ENCODE peak calls at places on chromosomes 7 and 10, in five cellular contexts. S is activated CD8-positive, alpha-beta T cell treated with anti-CD3 and anti-CD28 coated beads for 36 hours; K is fibroblast of lung; V is colonic mucosa; O is endothelial cell. U is an unnamed sample.
A peak's percentile ranks its signal among the peaks of the same experiment; 100 is the strongest.

GRCh38 chr7:12685550-12685949 is 1.9 kb upstream of the ARL4A start:
- DNase-seq in S (peak; percentile 43), O (peak; percentile 54), K (peak; percentile 53), V (peak; percentile 38), U (no peak)

GRCh38 chr10:132762267-132762666 is 23.7 kb downstream of the NKX6-2 start:
- DNase-seq in S (peak; percentile 25), V (no peak), O (no peak), K (no peak), U (no peak)

GRCh38 chr10:130025326-130025725 is 61.3 kb upstream of the EBF3 start:
- DNase-seq in K (no peak), S (no peak), V (no peak), O (no peak), U (no peak)

GRCh38 chr10:100339236-100339635 is 7.8 kb upstream of the SCD start:
- DNase-seq in S (no peak), O (no peak), K (no peak), V (no peak), U (no peak)

GRCh38 chr10:71486465-71487114 is 89.9 kb downstream of the CDH23 start:
- DNase-seq in O (peak; percentile 85), K (peak; percentile 24), S (peak; percentile 77), V (peak; percentile 75), U (no peak)

GRCh38 chr10:9051328-9051974 is 997.0 kb downstream of the GATA3 start:
- DNase-seq in O (no peak), K (no peak), V (no peak), S (no peak), U (no peak)

GRCh38 chr7:134966691-134967090 is 19.6 kb upstream of the AGBL3 start:
- DNase-seq in O (no peak), K (no peak), V (no peak), S (no peak), U (no peak)

GRCh38 chr7:295155-296154 is 5.5 kb downstream of the FOXL3 start:
- DNase-seq in S (no peak), V (no peak), K (no peak), O (no peak), U (no peak)

GRCh38 chr7:81280531-81280930 is 361.7 kb upstream of the SEMA3C start:
- DNase-seq in S (no peak), O (no peak), V (no peak), K (no peak), U (no peak)

GRCh38 chr7:33485746-33486491 is 356.6 kb downstream of the BBS9 start:
- DNase-seq in S (no peak), K (no peak), O (no peak), V (no peak), U (no peak)

GRCh38 chr7:94391716-94392390 is 2.8 kb upstream of the COL1A2 start:
- DNase-seq in V (no peak), K (peak; percentile 81), O (no peak), S (peak; percentile 37), U (no peak)

GRCh38 chr7:66033471-66034385 is 41.9 kb upstream of the ASL start:
- DNase-seq in K (peak; percentile 19), S (peak; percentile 25), O (no peak), V (no peak), U (no peak)

GRCh38 chr7:34313289-34313688 is 344.7 kb upstream of the NPSR1 start:
- DNase-seq in S (no peak), K (no peak), O (no peak), V (no peak), U (no peak)

GRCh38 chr7:17301491-17302101 is 3.1 kb downstream of the AHR start:
- DNase-seq in S (peak; percentile 72), K (peak; percentile 72), V (peak; percentile 67), O (peak; percentile 18), U (no peak)

GRCh38 chr10:123135415-123136141 is at the start of gene HMX3:
- DNase-seq in V (no peak), O (no peak), K (peak; percentile 45), S (peak; percentile 73), U (no peak)

GRCh38 chr7:121504478-121504877 is 108.4 kb upstream of the FAM3C start:
- DNase-seq in O (no peak), K (peak; percentile 72), S (no peak), V (no peak), U (no peak)

GRCh38 chr10:112915590-112916572 is 34.2 kb upstream of the TCF7L2 start:
- DNase-seq in O (no peak), V (peak; percentile 86), S (no peak), K (peak; percentile 71), U (no peak)

GRCh38 chr10:96512524-96512991 is 1.2 kb downstream of the TLL2 start:
- DNase-seq in K (peak; percentile 14), S (peak; percentile 19), V (peak; percentile 25), O (peak; percentile 38), U (no peak)

GRCh38 chr10:17544465-17544864 is 72.7 kb downstream of the HACD1 start:
- DNase-seq in O (no peak), V (no peak), S (no peak), K (peak; percentile 33), U (no peak)

GRCh38 chr10:9437131-9437530 is 1382.6 kb downstream of the GATA3 start:
- DNase-seq in V (no peak), O (no peak), S (no peak), K (peak; percentile 2), U (no peak)

GRCh38 chr7:73774923-73775322 is 4.9 kb upstream of the CLDN3 start:
- DNase-seq in K (peak; percentile 22), O (no peak), V (no peak), S (no peak), U (no peak)

GRCh38 chr10:104259999-104260774 is 5.5 kb downstream of the GSTO1 start:
- DNase-seq in V (no peak), S (no peak), O (no peak), K (peak; percentile 41), U (no peak)

GRCh38 chr7:126803060-126803665 is 449.6 kb downstream of the GRM8 start:
- DNase-seq in K (peak; percentile 55), V (peak; percentile 63), O (peak; percentile 69), S (peak; percentile 59), U (no peak)

GRCh38 chr10:95404864-95405263 is 114.1 kb upstream of the PDLIM1 start:
- DNase-seq in S (no peak), K (no peak), V (no peak), O (no peak), U (no peak)

GRCh38 chr7:70006411-70006920 is 408.2 kb downstream of the AUTS2 start:
- DNase-seq in S (no peak), O (no peak), K (peak; percentile 61), V (no peak), U (no peak)

GRCh38 chr10:86293323-86293840 is 73.2 kb downstream of the GRID1 start:
- DNase-seq in O (no peak), V (peak; percentile 7), K (no peak), S (no peak), U (no peak)

GRCh38 chr7:139623518-139623917 is 100.0 kb downstream of the CLEC2L start:
- DNase-seq in S (peak; percentile 65), O (no peak), K (no peak), V (no peak), U (no peak)

GRCh38 chr7:145928937-145929336 is 187.7 kb upstream of the CNTNAP2 start:
- DNase-seq in V (no peak), O (no peak), S (no peak), K (no peak), U (no peak)

GRCh38 chr10:67471022-67471421 is 225.0 kb downstream of the CTNNA3 start:
- DNase-seq in K (no peak), V (no peak), O (no peak), S (no peak), U (no peak)

GRCh38 chr10:61024801-61025201 is 80.8 kb upstream of the RHOBTB1 start:
- DNase-seq in O (peak; percentile 31), V (no peak), S (peak; percentile 5), K (peak; percentile 33), U (no peak)
- TF ChIP-seq CTCF in O (peak; percentile 61), V (peak; percentile 24), S (peak; percentile 46), K (peak; percentile 85), U (no peak)

DNA sequence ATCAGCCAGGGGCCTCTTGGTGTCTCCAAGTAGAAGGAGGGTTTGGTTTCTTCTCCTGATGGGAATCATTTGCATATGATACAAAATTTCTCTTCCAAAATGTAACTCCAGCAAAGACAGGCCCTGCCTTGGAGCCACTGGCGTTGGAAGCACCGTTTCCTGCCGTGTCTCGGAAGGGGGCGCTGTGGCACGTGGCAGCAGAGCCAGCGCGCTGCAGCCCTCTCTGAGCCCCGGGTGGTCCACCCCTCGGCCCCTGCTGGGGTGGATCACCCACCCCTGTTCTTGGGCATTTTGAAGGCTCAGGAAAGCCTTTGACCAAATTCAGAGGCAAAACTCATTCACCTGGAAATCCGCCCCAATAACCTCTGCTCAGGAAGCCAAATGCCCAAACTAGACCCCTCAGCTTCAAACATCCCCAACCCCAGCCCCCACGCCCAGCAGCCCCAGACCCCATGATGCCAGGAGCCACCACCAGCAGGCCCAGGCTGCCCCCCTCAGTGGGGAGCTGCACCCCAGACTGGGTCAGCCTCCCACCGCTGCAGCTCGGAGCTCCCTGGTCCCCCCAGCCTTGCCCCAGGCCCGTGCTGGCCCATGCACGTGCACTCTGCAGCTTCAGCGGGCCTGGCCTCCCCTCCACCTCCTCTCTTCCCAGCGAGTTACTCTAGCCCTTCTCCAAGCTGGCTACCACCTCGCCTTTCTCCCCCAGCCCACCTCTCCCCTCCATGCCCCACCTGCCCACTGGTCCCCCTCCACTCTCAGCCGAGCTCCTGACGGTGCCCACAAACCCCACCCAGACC is 29.5 kb upstream of the ELFN1 start:
- DNase-seq in K (no peak), O (no peak), V (no peak), S (no peak), U (no peak)
- TF ChIP-seq CTCF in K (peak; percentile 3), O (no peak), V (no peak), S (no peak), U (no peak)

GRCh38 chr10:48309711-48310226 is 3.3 kb downstream of the MAPK8 start:
- DNase-seq in S (no peak), K (peak; percentile 21), O (no peak), V (no peak), U (no peak)
- TF ChIP-seq CTCF in S (no peak), K (no peak), O (no peak), V (peak; percentile 19), U (no peak)

GRCh38 chr10:15715619-15716227 is 4.0 kb downstream of the ITGA8 start:
- DNase-seq in S (no peak), K (peak; percentile 40), O (peak; percentile 55), V (no peak), U (no peak)
- TF ChIP-seq CTCF in S (no peak), K (peak; percentile 72), O (peak; percentile 55), V (peak; percentile 29), U (peak; percentile 28)

GRCh38 chr7:41705109-41705871 is 2.4 kb upstream of the INHBA start:
- DNase-seq in V (peak; percentile 87), K (peak; percentile 90), S (peak; percentile 70), O (peak; percentile 89), U (peak; percentile 27)
- TF ChIP-seq CTCF in V (peak; percentile 64), K (peak; percentile 70), S (peak; percentile 28), O (peak; percentile 82), U (peak; percentile 14)

DNA sequence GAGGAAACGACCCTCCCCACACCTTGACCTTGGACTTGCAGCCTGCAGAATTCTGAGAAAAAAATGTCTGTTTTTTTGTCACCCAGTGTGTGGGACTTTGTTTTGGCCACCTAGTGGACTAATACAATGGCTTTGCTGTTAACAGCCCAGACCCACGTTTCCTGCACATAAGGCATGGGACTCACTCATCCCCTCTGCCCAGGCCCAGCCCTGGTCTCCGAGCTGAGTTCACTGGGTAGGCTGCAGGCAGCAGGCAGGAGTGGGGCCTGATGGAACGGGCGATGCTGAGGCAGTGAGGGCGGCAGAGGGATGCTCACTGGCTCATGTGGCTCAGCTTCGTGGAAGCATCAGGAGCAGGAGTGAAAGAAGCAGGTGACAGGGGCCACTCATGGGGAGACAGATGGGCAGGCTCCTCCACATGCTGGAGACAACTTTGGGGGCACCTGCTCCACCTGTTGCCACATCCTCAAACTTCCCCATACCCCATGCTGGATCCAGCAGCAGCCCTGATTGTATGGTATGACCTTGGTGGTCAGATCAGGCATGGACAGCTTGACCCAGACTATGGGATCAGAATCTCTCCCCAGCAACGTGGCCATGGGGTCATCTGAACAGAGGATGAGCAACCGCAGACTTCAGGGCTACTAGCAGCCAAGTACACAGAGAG is 65.8 kb upstream of the ANTXRL start:
- DNase-seq in O (no peak), S (no peak), K (no peak), V (no peak), U (no peak)
- TF ChIP-seq CTCF in O (peak; percentile 63), S (no peak), K (no peak), V (no peak), U (no peak)

U was measured in gastrocnemius medialis.